ENCODE peak calls at places on chromosomes 16 and 17, in four cellular contexts. Q is esophagus squamous epithelium, N is heart right ventricle, X is neuronal stem cell. F is an unnamed sample. For H3K9me3, the result is how much of the 10 kb centered on the place peaks cover.

GRCh38 chr17:45702666-45703266 is 81.4 kb upstream of the CRHR1 start:
- DNase-seq in N (no peak), X (peak), Q (no peak), F (no peak)

GRCh38 chr16:86383488-86384262 is 126.7 kb upstream of the FOXF1 start:
- DNase-seq in N (no peak), X (no peak), Q (no peak), F (no peak)

GRCh38 chr16:30348929-30349328 is 6.2 kb downstream of the CD2BP2 start:
- DNase-seq in Q (no peak), X (no peak), N (no peak), F (no peak)

GRCh38 chr17:21132428-21132827 is 5.7 kb downstream of the DHRS7B start:
- DNase-seq in N (no peak), Q (no peak), X (no peak), F (no peak)

GRCh38 chr17:80251966-80252365 is 8.7 kb upstream of the RNF213 start:
- DNase-seq in N (no peak), X (no peak), Q (no peak), F (no peak)

GRCh38 chr17:19338031-19338990 is 24.2 kb downstream of the B9D1 start:
- DNase-seq in Q (no peak), X (no peak), N (peak), F (peak)

GRCh38 chr17:40399185-40399584 is 18.5 kb downstream of the TOP2A start:
- DNase-seq in X (no peak), N (no peak), Q (no peak), F (no peak)

GRCh38 chr17:6044261-6044660 is 25.9 kb upstream of the WSCD1 start:
- DNase-seq in N (no peak), X (no peak), Q (no peak), F (no peak)

GRCh38 chr17:5793899-5794298 is 209.6 kb upstream of the NLRP1 start:
- DNase-seq in N (no peak), Q (no peak), X (no peak), F (no peak)

GRCh38 chr16:35690413-35690812 is 2231.0 kb downstream of the TP53TG3F start:
- DNase-seq in N (no peak), Q (no peak), X (no peak), F (no peak)
- H3K9me3 ChIP-seq in N (half or more), Q (under half), X (under half), F (under half)

DNA sequence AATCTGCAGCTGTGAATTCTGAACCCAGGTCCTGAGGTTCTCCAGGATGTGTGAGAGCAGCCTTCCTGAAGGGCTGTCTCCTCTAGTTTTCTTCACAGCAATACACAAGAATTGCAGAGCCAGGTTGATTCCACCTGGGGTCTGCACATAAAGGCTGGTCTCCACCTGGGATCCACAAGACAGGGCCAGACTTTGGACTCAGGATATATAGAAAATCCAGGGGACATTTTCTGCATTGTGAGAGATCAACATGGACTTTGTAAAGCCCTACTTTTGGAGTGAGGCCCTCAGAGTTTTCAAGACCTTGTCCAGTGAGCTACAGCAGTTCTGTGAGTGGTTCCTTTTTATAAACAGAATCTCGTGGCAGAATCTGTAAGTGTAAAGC is 6.3 kb downstream of the ZNF267 start:
- DNase-seq in X (no peak), N (no peak), Q (no peak), F (no peak)
- H3K9me3 ChIP-seq in X (under half), N (under half), Q (under half), F (under half)

DNA sequence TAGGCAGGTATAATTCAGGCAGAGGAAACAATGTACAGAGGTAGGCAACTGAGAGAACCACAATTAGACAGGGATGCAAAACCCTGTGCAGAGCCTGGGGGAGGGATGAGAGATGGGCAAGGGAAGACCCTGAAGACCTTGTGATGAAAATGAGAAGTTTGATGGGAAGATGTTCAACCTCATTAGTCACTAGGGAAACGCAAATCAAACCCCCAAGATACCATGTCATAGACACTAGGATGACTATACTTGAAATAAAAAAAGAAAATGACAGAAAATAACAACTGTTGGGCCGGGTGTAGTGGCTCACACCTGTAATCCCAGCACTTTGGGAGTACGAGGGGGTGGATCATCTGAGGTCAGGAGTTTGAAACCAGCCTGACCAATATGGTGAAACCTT is 813.1 kb downstream of the CDH11 start:
- DNase-seq in Q (no peak), X (no peak), N (no peak), F (no peak)
- H3K9me3 ChIP-seq in Q (under half), X (under half), N (under half), F (under half)

DNA sequence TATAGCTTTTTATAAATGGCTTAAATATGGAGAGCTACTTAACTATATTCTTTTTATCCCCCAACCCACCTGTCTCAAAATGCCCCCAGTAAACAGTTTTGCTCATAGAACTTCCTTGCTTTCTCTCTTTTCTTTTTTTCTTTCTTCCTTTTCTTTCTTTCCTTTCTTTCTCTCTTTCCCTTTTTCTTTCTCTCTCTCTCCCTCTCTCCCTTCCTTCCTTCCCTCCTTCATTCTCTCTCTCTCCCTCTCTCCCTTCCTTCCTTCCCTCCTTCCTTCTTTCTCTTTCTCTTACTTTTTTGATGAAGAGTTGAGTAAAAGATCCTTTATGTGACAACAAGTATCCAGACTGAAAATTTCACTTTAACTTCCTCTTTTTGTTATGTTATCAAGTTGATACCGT is 48.2 kb downstream of the KCNJ2 start:
- DNase-seq in X (no peak), Q (no peak), N (no peak), F (no peak)
- H3K9me3 ChIP-seq in X (under half), Q (under half), N (under half), F (under half)

GRCh38 chr17:22272363-22273146 is 580.2 kb downstream of the KCNJ18 start:
- DNase-seq in X (no peak), Q (no peak), N (no peak), F (no peak)
- H3K9me3 ChIP-seq in X (under half), Q (under half), N (under half), F (under half)

DNA sequence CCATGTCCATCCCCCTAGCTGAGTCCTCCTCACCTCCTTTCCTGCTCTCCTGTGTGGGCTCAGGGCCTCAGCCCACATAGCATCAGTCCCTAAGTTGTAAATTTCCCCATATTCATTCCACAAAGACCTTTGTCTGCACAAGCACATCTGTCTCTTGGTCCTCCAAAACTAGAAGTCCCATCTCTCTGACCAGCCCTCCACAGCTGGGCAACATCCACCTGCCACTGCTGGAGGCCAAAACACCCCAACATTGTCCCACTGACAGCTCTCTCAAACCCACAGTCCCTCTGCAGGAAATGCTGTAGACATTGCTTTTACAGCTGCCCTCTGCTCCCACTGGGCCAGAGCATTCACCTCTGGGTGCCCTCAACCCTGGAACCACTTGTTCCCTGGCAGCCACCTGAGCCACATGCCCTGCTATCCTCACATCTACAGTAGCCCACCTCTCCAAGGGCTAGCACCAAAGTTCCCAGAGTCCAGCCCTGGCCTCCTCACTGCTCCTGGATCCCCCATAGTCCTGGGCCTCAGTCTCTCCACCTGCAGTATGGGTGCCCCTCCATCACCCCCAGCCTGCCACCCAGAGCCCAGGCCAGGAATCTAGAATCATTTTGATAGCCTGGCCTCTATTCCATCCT is 1722.7 kb downstream of the TP53TG3F start:
- DNase-seq in Q (no peak), X (no peak), N (no peak), F (no peak)
- H3K9me3 ChIP-seq in Q (under half), X (half or more), N (under half), F (under half)

GRCh38 chr16:55892821-55893220 is 17.6 kb upstream of the CES5A start:
- DNase-seq in N (no peak), X (no peak), Q (no peak), F (no peak)
- H3K9me3 ChIP-seq in N (under half), X (under half), Q (under half), F (under half)

GRCh38 chr17:53629188-53629587 is 193.5 kb upstream of the KIF2B start:
- DNase-seq in N (no peak), X (no peak), Q (no peak), F (no peak)

GRCh38 chr17:53627511-53627910 is 195.2 kb upstream of the KIF2B start:
- DNase-seq in N (no peak), X (no peak), Q (no peak), F (no peak)

GRCh38 chr17:53630115-53630514 is 192.6 kb upstream of the KIF2B start:
- DNase-seq in N (no peak), X (no peak), Q (no peak), F (no peak)

GRCh38 chr17:53628011-53628410 is 194.7 kb upstream of the KIF2B start:
- DNase-seq in N (no peak), Q (no peak), X (no peak), F (no peak)

GRCh38 chr17:53626286-53626685 is 196.4 kb upstream of the KIF2B start:
- DNase-seq in Q (no peak), N (no peak), X (no peak), F (no peak)
- H3K9me3 ChIP-seq in Q (under half), N (under half), X (under half), F (under half)